ENCODE peak calls at places on chromosomes 6 and 20, in four cellular contexts. F is K562, X is GM12878, B is HepG2. Z is an unnamed sample.

GRCh38 chr20:25863536-25864325 is 167.1 kb upstream of the ZNF337 start:
- DNase-seq in F (no peak), X (no peak), B (peak; percentile 45), Z (no peak)

GRCh38 chr6:57173056-57173885 is 1.1 kb downstream of the BAG2 start:
- DNase-seq in F (no peak), X (no peak), B (peak; percentile 34), Z (peak; percentile 12)

GRCh38 chr6:77926198-77926752 is 273.4 kb downstream of the MEI4 start:
- DNase-seq in F (no peak), X (no peak), B (peak; percentile 54), Z (no peak)

GRCh38 chr6:37182736-37183590 is 13.0 kb downstream of the PIM1 start:
- DNase-seq in F (peak; percentile 65), X (peak; percentile 32), B (no peak), Z (no peak)

GRCh38 chr6:41535766-41536165 is 10.4 kb upstream of the FOXP4 start:
- DNase-seq in F (no peak), X (no peak), B (no peak), Z (no peak)

GRCh38 chr6:147222160-147222838 is 18.1 kb downstream of the STXBP5 start:
- DNase-seq in F (peak; percentile 29), X (no peak), B (peak; percentile 30), Z (no peak)

GRCh38 chr6:168035098-168035660 is 37.7 kb downstream of the KIF25 start:
- DNase-seq in F (peak; percentile 94), X (no peak), B (no peak), Z (peak; percentile 83)

GRCh38 chr20:6746901-6747609 is 20.4 kb upstream of the BMP2 start:
- DNase-seq in F (no peak), X (peak; percentile 45), B (peak; percentile 25), Z (no peak)

GRCh38 chr6:36678488-36679042 is at the start of gene CDKN1A:
- DNase-seq in F (peak; percentile 90), X (no peak), B (peak; percentile 87), Z (peak; percentile 80)

GRCh38 chr20:8967641-8968245 is 101.1 kb upstream of the PLCB4 start:
- DNase-seq in F (no peak), X (no peak), B (no peak), Z (no peak)

GRCh38 chr6:93242049-93242448 is 177.3 kb downstream of the EPHA7 start:
- DNase-seq in F (no peak), X (no peak), B (no peak), Z (no peak)
- TF ChIP-seq TARDBP in F (no peak), X (no peak), B (no peak), Z (no peak)

DNA sequence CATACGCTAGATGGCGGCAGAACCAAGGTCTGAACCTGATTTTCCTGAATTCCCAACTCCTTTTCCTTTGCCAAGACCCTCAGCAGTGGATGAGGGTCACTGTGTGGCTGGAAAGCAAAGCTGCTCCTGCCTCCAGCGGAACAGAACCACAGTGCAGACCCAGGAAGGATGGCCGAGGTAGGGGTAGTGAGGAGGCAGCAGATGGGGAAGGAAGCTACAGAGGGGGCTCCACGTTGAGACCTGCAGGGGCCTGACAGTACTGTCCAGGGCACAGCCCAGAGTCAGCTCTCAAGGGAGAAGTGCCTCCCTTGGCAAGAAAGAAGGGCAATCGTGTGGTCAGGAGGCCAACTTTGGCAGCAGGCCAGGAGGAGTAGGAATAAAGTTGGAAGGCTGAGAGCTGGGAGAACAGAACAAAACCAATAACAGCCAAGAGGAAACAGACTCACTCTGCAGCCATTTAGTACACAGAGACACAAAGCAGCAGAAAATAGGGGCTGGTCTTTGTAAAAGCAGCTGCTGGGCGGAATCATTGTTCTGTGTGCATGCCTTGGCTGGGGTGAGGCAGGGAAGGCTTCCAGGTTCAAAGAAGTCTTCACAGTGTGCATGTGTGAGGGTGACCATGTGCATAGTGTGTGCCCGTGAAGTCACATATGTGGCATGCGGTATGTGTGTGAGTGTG is 3.1 kb downstream of the GABRR2 start:
- DNase-seq in F (no peak), X (no peak), B (peak; percentile 40), Z (peak; percentile 38)
- TF ChIP-seq FOXM1 in F (no peak), X (no peak), B (no peak), Z (no peak)

GRCh38 chr6:4355241-4355640 is 219.9 kb upstream of the ECI2 start:
- DNase-seq in F (no peak), X (no peak), B (no peak), Z (no peak)
- TF ChIP-seq TARDBP in F (no peak), X (no peak), B (no peak), Z (no peak)

GRCh38 chr6:156402227-156402626 is 375.0 kb upstream of the ARID1B start:
- DNase-seq in F (no peak), X (no peak), B (no peak), Z (no peak)

GRCh38 chr6:156407334-156407733 is 369.8 kb upstream of the ARID1B start:
- DNase-seq in F (no peak), X (no peak), B (no peak), Z (no peak)

GRCh38 chr6:156406688-156407087 is 370.5 kb upstream of the ARID1B start:
- DNase-seq in F (no peak), X (no peak), B (no peak), Z (no peak)

GRCh38 chr6:156402628-156403027 is 374.6 kb upstream of the ARID1B start:
- DNase-seq in F (no peak), X (no peak), B (no peak), Z (no peak)

GRCh38 chr6:156406099-156406498 is 371.1 kb upstream of the ARID1B start:
- DNase-seq in F (no peak), X (no peak), B (no peak), Z (no peak)
- TF ChIP-seq FOXM1 in F (no peak), X (no peak), B (no peak), Z (no peak)

GRCh38 chr6:125944434-125944816 is 12.1 kb upstream of the HINT3 start:
- DNase-seq in F (no peak), X (no peak), B (peak; percentile 98), Z (no peak)

GRCh38 chr6:125940691-125941090 is 15.9 kb upstream of the HINT3 start:
- DNase-seq in F (no peak), X (no peak), B (no peak), Z (no peak)

GRCh38 chr6:125944896-125945295 is 11.7 kb upstream of the HINT3 start:
- DNase-seq in F (no peak), X (no peak), B (no peak), Z (no peak)

GRCh38 chr6:125943528-125944433 is 12.8 kb upstream of the HINT3 start:
- DNase-seq in F (peak; percentile 26), X (no peak), B (no peak), Z (no peak)

DNA sequence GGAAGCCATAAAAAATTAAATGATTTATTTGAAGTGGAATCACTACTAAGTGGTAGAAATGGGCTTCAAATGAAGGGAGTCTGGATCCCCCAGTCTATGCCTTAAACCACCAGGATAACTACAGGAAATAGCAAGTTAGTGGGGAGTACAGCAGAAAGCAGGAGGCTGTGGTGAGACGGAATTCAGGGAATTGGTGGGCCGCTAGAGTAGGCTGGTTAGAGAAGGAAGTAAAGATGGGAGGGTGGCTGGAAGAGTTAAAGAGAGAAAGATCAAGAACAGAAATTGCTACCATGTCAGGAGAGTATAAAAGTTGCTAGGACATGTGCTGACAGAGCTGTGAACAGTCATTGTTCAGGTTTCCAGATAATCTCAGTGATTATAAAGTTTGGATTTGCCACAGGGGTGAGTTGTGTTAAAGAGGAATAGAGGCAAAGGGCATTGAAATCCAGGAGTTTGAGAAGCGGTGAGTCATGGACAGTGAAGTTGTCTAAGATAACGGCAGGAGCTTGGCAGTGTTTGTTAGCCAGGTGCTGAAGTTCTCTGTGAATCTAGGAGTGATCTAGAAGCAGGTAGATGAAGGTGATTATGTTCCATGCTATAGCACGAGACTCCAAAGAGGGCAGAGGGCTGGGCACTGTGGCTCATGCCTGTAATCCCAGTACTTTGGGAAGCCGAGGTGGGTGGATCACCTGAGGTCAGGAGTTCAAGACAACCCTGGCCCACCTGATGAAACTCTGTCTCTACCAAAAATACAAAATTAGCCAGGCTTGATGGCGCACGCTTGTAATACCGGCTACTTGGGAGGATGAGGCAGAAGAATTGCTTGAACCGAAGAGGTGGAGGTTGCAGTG is 13.7 kb upstream of the HINT3 start:
- DNase-seq in F (no peak), X (no peak), B (peak; percentile 59), Z (no peak)
- TF ChIP-seq TARDBP in F (no peak), X (no peak), B (no peak), Z (no peak)

GRCh38 chr6:137647762-137648412 is 153.7 kb upstream of the OLIG3 start:
- DNase-seq in F (no peak), X (no peak), B (no peak), Z (no peak)
- TF ChIP-seq FOXM1 in F (no peak), X (no peak), B (no peak), Z (no peak)

GRCh38 chr6:63975685-63976084 is 340.1 kb downstream of the PHF3 start:
- DNase-seq in F (no peak), X (no peak), B (peak; percentile 13), Z (no peak)
- TF ChIP-seq TARDBP in F (no peak), X (no peak), B (no peak), Z (no peak)

GRCh38 chr20:19769516-19769915 is 11.5 kb downstream of the RIN2 start:
- DNase-seq in F (no peak), X (no peak), B (no peak), Z (no peak)
- TF ChIP-seq FOXM1 in F (no peak), X (no peak), B (no peak), Z (no peak)